ENCODE peak calls at places on chromosomes 5 and 9, in five cellular contexts. W is A549, H is astrocyte, C is suprapubic skin, F is psoas muscle. Z is an unnamed sample.

GRCh38 chr9:15299374-15299939 is 7.6 kb downstream of the TTC39B start:
- DNase-seq in F (no peak), H (no peak), W (no peak), C (no peak), Z (no peak)

GRCh38 chr5:110161162-110161561 is 471.4 kb downstream of the MAN2A1 start:
- DNase-seq in H (no peak), W (no peak), F (no peak), C (no peak), Z (no peak)

GRCh38 chr5:181217111-181217804 is 5.8 kb upstream of the TRIM41 start:
- DNase-seq in H (peak; percentile 47), F (peak; percentile 58), C (no peak), W (peak; percentile 65), Z (no peak)

GRCh38 chr5:67065237-67065636 is 131.4 kb downstream of the CD180 start:
- DNase-seq in F (no peak), C (no peak), H (no peak), W (no peak), Z (no peak)

GRCh38 chr5:146828385-146828784 is 50.2 kb downstream of the PPP2R2B start:
- DNase-seq in W (no peak), C (no peak), F (no peak), H (peak; percentile 71), Z (no peak)

GRCh38 chr5:17000296-17000939 is 64.3 kb upstream of the MYO10 start:
- DNase-seq in H (peak; percentile 99), C (no peak), F (no peak), W (peak; percentile 39), Z (no peak)

GRCh38 chr5:82593481-82593880 is 315.3 kb upstream of the RPS23 start:
- DNase-seq in H (peak; percentile 82), W (no peak), F (no peak), C (no peak), Z (no peak)

GRCh38 chr9:130945173-130945572 is 6.1 kb upstream of the FIBCD1 start:
- DNase-seq in C (no peak), H (no peak), F (no peak), W (no peak), Z (no peak)

GRCh38 chr5:173866249-173867172 is 21.6 kb upstream of the CPEB4 start:
- DNase-seq in C (no peak), H (no peak), F (no peak), W (no peak), Z (no peak)

DNA sequence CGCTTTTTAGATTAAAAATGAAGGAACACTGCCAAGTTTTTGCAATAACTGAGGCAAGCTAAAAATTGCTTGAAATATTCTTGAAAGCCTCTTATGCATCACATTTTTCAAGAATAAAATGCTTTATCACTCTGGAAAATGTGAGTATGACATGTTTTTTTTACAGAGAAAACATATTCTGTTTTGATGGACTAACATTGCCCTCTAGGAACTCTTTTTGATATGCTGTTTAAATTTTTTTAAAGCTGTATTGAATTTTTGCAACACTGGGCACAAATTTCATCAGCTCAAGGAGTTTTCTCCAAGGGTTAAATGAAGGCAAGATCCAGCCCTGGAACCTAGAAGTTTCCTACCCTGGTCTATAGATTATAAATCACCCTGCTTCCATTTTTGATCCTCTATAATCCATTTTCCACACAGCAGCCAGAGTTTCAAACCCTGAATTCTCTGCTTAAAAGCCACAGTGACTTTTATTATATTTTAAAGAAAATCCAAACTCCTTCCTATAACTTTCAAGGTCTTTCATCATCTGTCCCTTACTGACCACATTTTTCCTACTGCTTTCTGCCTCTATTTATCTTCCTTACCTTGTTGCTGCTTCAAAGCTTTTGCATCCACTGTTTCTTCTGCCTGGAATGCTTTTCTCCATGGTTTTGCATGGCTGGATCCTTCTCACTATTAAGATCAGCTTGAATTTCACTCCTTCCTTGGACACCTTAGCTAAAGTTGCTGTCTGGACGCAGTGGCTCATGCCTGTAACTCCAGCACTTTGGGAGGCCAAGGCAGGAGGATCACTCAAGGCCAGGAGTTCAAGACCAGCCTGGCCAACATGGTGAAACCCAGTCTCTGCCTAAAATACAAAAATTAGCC is 60.9 kb downstream of the IL31RA start:
- DNase-seq in H (no peak), C (no peak), F (no peak), W (no peak), Z (no peak)
- TF ChIP-seq CTCF in H (no peak), C (no peak), F (no peak), W (no peak), Z (no peak)

DNA sequence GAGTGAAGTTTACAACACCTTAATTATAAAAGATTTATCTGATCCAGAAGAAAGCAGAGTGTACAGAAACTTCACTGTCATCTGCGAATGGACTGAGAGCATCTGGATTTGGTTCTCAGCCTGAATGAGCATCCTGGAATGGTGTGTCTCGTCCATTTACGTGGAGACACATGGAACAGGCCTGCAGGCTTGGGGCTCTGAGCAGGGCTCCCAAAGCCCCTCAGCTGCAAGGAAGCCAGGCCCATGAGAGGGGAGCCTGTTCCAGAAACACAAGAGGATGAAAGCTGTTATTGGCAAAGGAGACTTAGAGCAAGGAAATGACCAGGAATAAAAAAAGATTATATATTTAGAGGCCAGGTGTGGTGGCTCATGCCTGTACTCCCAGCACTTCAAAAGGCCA is 22.1 kb upstream of the TERT start:
- DNase-seq in F (no peak), C (peak; percentile 24), H (no peak), W (no peak), Z (peak; percentile 19)
- H3K27ac ChIP-seq in F (no peak overlapping the region), C (no peak overlapping the region), H (no peak overlapping the region), W (no peak overlapping the region), Z (no peak overlapping the region)

GRCh38 chr5:153018121-153018520 is 472.3 kb upstream of the GRIA1 start:
- DNase-seq in F (no peak), H (no peak), W (no peak), C (no peak), Z (no peak)

DNA sequence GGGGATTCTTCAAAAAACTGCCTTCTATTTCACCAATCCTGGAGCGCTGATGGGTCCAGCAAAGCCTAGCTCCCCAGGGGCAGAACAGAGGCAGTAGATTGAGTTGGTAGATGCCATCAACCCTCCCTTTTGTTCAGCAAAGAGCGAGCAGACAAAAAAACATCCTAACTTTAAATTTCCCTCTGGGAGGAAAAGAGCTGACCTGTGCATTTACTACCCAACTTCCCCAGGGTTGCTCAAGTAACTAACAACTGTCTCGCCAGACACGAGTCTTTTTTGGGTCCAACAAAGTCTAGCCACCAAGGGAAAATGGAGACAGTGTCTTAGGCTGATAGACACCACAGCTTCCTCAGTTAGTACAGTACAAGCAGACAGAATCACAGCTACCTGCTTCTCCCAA is 476.3 kb upstream of the GRIA1 start:
- DNase-seq in W (no peak), C (no peak), H (no peak), F (no peak), Z (no peak)
- H3K9me3 ChIP-seq in W (no peaks in the 10 kb centered on the region), C (peaks cover 5% of the 10 kb centered on the region), H (no peaks in the 10 kb centered on the region), F (peaks cover 5% of the 10 kb centered on the region), Z (no peaks in the 10 kb centered on the region)

DNA sequence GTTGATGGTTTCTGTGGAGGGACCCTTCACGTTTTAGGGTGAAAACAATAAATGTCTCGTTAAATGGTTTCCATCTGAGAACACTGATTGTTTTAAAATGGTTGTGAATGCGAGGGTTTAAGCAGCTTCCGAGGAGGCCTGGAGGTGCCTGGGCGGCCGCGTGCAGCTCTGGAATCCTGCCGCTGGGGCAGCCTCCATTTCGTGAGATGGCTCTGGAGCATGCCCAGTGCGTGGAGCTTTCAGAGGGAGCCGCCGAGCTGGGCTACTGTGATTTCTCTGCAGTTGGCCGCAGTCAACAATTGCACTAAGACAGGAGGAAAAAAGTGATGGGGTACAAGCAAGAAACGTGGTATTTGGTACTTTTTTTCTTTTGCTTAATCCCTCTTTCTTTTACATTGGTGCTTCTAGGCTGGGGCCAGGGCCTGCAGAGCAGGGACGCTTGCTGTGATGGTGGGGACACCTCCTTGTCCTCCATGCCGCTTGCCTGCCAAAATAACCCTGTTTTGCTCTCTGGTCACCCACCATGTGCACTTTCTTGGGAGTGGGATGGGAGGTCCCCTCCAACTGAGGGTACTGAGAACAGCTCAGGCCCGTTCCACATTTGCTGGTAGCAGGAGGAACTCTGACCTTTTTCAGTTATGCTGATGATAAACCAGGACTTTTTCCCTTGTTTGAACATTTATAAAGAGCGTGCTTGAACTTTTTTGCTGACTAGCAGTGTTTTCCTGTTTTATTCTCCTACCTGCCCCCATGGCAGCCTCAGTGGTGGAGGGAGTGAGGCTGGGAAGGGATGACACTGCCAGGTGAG is 47.1 kb downstream of the EHMT1 start:
- DNase-seq in W (no peak), H (no peak), F (no peak), C (no peak), Z (no peak)
- TF ChIP-seq CTCF in W (no peak), H (peak; percentile 26), F (no peak), C (no peak), Z (no peak)

GRCh38 chr5:140608730-140609520 is 24.1 kb downstream of the CD14 start:
- DNase-seq in F (no peak), C (no peak), W (no peak), H (no peak), Z (peak; percentile 67)
- H3K27ac ChIP-seq in F (no peak overlapping the region), C (peak overlapping the region; percentile 70), W (no peak overlapping the region), H (no peak overlapping the region), Z (no peak overlapping the region)

DNA sequence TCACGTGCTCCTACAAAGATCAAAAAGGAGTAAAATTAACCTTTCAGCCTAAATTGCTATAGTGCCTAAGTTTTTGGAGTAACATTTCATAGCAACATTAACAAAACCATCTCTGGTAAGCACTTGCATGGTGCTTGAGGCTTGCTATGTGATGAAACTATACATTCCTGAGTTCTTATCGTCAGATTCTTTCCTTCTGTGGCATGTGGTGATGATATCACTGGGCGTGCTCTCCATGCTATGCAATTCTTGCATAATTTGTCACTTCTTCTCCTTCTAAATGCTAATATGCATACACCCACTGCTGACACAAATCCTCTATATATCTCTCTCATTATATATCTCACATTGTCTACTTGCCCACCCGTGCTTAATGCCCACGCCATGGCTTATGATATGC is 2019.8 kb downstream of the MAT2B start:
- DNase-seq in F (no peak), C (no peak), H (peak; percentile 86), W (no peak), Z (no peak)
- H3K9me3 ChIP-seq in F (no peaks in the 10 kb centered on the region), C (no peaks in the 10 kb centered on the region), H (no peaks in the 10 kb centered on the region), W (peaks cover 5% of the 10 kb centered on the region), Z (no peaks in the 10 kb centered on the region)

GRCh38 chr5:64744914-64745313 is 23.6 kb downstream of the SREK1IP1 start:
- DNase-seq in W (no peak), C (no peak), H (no peak), F (no peak), Z (no peak)

GRCh38 chr5:64742821-64743220 is 25.7 kb downstream of the SREK1IP1 start:
- DNase-seq in C (no peak), W (no peak), F (no peak), H (no peak), Z (no peak)

GRCh38 chr5:64749385-64749784 is 19.1 kb downstream of the SREK1IP1 start:
- DNase-seq in C (no peak), H (no peak), F (no peak), W (no peak), Z (no peak)

GRCh38 chr5:64742411-64742810 is 26.1 kb downstream of the SREK1IP1 start:
- DNase-seq in F (no peak), H (no peak), C (no peak), W (no peak), Z (no peak)

DNA sequence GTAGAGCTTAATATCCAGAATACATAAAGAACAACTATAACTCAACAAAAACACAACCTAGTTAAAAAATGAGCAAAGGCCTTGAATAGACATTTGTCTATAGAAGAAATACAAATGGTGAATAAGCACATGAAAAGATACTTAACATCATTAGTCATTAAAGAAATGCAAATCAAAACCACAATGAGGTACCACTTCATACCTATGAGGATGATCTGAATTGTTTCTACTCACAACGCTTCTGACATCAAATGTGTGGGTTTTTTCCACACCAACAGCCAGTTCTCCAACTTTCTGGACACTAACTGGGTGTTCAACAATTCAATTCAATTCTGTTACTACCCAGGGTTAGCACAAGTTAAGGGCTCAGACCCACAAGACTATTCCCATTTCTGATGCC is 22.0 kb downstream of the SREK1IP1 start:
- DNase-seq in W (no peak), F (no peak), H (peak; percentile 77), C (no peak), Z (no peak)
- TF ChIP-seq CTCF in W (no peak), F (no peak), H (no peak), C (no peak), Z (no peak)

Z was measured in ascending aorta.